ENCODE peak calls at places on chromosome 7, in four cellular contexts. K is K562, D is HCT116, V is HepG2. U is an unnamed sample.

GRCh38 chr7:41872951-41873350 is 170.1 kb upstream of the INHBA start:
- DNase-seq in K (no peak), D (no peak), V (no peak), U (no peak)

GRCh38 chr7:141144921-141145629 is 71.2 kb downstream of the TMEM178B start:
- DNase-seq in K (no peak), D (no peak), V (no peak), U (no peak)

GRCh38 chr7:128422856-128423255 is 13.1 kb upstream of the IMPDH1 start:
- DNase-seq in K (no peak), D (no peak), V (no peak), U (no peak)

GRCh38 chr7:149456770-149457421 is 4.0 kb downstream of the ZNF777 start:
- DNase-seq in K (no peak), D (no peak), V (no peak), U (no peak)

GRCh38 chr7:150935149-150935548 is 43.0 kb downstream of the KCNH2 start:
- DNase-seq in K (no peak), D (no peak), V (no peak), U (no peak)

GRCh38 chr7:74373536-74373935 is 80.2 kb upstream of the GTF2IRD1 start:
- DNase-seq in K (no peak), D (no peak), V (no peak), U (no peak)

GRCh38 chr7:85239114-85239513 is 52.3 kb upstream of the SEMA3D start:
- DNase-seq in K (no peak), D (no peak), V (no peak), U (no peak)

GRCh38 chr7:4820968-4821471 is 40.8 kb downstream of the PAPOLB start:
- DNase-seq in K (no peak), D (no peak), V (no peak), U (no peak)

GRCh38 chr7:909358-910329 is 33.3 kb downstream of the GET4 start:
- DNase-seq in K (no peak), D (no peak), V (no peak), U (no peak)

GRCh38 chr7:99791021-99791420 is 7.0 kb upstream of the CYP3A4 start:
- DNase-seq in K (no peak), D (no peak), V (peak), U (no peak)

GRCh38 chr7:154231732-154232131 is 179.5 kb downstream of the DPP6 start:
- DNase-seq in K (peak), D (no peak), V (no peak), U (no peak)

GRCh38 chr7:47681241-47681810 is 99.4 kb upstream of the TNS3 start:
- DNase-seq in K (no peak), D (no peak), V (no peak), U (no peak)

GRCh38 chr7:69232445-69233376 is 365.6 kb upstream of the AUTS2 start:
- DNase-seq in K (no peak), D (no peak), V (no peak), U (no peak)

GRCh38 chr7:152624218-152624617 is 51.7 kb downstream of the XRCC2 start:
- DNase-seq in K (no peak), D (no peak), V (no peak), U (no peak)

GRCh38 chr7:99365318-99366141 is 9.0 kb upstream of the ARPC1B start:
- DNase-seq in K (peak), D (no peak), V (peak), U (no peak)

GRCh38 chr7:121872831-121873764 is at the start of gene PTPRZ1:
- DNase-seq in K (no peak), D (no peak), V (no peak), U (no peak)

DNA sequence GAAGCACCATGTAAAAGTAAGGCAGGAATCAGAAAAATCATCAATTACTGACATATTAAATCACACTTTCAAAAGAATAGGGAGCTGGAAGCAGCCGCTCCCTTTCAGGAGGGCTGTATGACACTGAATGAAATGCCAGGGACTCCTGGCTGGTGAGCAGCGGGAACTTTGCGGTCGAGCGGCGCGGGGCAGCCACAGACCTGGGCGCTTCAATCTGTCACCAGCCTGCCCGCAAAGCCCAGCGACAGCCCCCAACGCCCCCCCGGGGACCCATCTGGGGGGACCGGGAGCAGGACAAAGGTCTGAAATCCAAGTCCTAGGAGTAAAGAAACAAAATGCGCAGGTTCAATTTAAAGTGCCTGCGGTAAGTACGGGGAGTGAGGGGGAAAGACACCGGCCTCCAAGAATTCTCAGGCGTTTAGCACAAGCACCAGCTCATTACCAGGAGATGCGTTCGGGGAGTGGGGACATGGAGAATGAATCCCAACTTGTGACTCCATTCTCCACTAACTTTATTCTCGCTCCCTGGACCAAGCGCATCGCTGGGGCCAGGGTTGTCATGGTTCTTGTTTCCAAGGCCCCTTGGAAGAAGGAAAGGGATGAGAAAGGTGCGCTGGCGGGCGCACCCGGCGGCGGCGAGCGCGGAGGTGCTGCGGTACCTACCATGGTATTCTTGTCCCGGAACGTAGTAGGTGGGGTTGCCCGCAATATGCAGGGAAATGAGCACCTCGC is 824 bp downstream of the RELN start:
- DNase-seq in K (no peak), D (no peak), V (peak), U (no peak)
- H3K4me3 ChIP-seq in K (peak), D (no peak), V (peak), U (peak)

GRCh38 chr7:142799483-142799882 is 28.7 kb downstream of the PRSS2 start:
- DNase-seq in K (no peak), D (no peak), V (no peak), U (no peak)
- TF ChIP-seq TCF7L2 in K (no peak), D (no peak), V (no peak), U (no peak)

GRCh38 chr7:131574741-131575140 is 18.3 kb upstream of the PODXL start:
- DNase-seq in K (no peak), D (no peak), V (no peak), U (no peak)
- H3K4me3 ChIP-seq in K (no peak), D (no peak), V (no peak), U (no peak)

DNA sequence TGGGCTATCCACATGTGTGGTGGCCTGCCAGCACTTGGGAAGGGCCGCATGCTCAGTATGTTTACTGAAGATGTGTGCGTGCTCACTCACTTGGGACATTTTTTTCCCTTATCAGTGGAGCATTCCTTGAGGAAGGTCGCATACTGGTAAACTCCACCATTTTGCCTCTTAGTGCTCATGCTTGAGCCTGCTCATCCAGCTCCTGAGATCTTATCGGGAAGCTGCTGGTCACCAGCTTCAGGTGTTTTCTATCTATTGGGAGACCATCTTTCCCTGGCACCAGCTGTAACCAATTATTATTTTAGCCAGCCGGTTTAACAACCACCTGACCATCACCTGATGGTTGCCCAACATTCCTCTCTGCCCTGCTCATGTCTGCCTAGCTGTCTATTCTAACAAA is 35.0 kb upstream of the TRIM24 start:
- DNase-seq in K (no peak), D (no peak), V (no peak), U (no peak)
- TF ChIP-seq TCF7L2 in K (no peak), D (no peak), V (no peak), U (no peak)

DNA sequence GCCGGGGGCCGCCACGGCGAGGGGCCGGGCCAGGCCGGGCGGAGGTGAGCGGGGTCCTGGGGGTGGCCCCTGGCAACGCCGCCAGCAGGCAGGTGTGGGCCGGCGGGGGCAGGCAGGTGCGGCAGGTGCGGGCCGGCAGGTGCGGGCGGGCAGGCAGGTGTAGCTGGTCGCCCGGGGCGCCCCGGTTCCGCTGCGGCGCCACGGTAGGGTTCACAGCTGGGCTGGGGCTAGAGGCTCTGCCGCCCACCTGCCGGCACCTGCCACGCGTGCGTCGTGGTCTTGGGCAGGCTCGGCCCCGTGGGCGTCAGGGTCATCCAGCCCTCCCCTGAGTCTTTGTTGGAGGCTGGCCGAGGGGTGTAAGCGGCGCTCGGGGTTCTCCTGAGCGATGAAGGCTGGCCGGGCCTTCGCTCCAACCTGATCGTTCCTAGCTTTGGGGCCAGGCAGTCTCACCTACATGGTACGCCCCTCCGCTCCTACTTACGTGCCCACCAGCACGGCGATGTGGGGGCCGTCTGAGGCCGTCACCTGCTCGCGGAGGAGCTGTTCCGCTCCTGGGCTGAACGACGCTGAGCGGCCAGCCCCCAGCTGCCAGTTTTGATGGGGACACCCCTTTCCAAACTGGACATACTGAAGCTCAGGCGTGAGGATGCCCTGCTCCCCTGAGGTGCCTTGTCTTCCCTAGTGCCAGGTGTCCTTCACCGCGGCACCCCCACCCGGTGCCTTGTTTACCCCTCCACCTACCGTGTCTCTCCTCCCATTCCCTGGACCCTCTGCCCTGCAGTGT is 493 bp downstream of the ZMIZ2 start:
- DNase-seq in K (peak), D (no peak), V (no peak), U (no peak)
- H3K4me3 ChIP-seq in K (peak), D (peak), V (peak), U (peak)

DNA sequence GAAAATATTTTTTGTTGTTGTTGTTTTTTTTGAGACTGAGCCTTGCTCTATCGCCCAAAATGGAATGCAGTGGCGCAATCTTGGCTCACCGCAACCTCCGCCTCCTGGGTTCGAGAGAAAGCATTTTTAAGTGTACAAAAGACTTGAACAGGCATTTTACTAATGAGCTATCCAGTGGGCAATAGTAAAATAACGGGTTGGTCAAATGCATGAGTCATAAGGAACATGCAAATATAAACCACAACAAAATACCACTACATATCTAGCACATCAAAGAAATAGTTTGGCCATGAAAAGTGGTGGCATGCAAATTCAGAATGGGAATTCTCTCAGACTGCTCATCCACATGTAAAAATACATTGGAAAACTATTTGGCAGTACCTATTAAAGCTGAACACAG is 71.7 kb upstream of the TMEM106B start:
- DNase-seq in K (no peak), D (no peak), V (no peak), U (no peak)
- TF ChIP-seq TCF7L2 in K (no peak), D (no peak), V (no peak), U (no peak)

DNA sequence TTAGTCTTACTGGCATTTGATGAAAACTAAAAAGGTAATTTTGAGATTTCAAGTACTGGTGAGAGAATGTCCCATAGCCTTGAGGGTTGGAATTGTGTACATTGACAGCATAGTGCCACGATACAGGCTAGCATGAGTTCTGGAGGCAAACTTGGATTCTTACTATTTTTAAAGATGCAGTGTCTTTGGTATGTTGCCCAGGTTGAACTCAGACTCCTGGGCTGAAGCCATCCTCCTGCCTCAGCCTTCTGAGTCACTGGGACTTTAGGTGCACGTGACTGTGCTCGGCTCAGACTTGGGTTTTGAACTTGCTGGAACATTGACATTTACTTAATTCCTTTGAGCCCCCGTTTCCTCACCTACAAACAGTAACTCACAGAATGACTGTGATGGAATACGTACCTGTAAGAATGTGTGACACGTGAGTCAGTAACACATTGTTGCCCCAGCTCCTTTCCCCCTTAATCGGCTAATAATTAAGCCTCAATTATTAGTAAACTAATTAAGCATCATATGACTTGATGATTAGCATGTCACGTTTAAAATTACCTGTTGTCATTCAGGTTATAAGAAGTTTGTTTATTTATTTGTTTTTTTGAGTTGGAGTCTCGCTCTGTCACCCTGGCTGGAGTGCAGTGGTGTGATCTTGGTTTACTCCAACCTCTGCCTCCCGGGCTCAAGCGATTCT is 10.6 kb downstream of the DNAJB6 start:
- DNase-seq in K (no peak), D (peak), V (no peak), U (no peak)
- H3K4me3 ChIP-seq in K (no peak), D (peak), V (no peak), U (no peak)

GRCh38 chr7:88141953-88142352 is 77.9 kb downstream of the SRI start:
- DNase-seq in K (no peak), D (no peak), V (no peak), U (no peak)

GRCh38 chr7:88141479-88141878 is 78.4 kb downstream of the SRI start:
- DNase-seq in K (no peak), D (no peak), V (no peak), U (no peak)

GRCh38 chr7:88146611-88147010 is 73.2 kb downstream of the SRI start:
- DNase-seq in K (no peak), D (no peak), V (no peak), U (no peak)

GRCh38 chr7:88141025-88141424 is 78.8 kb downstream of the SRI start:
- DNase-seq in K (no peak), D (no peak), V (no peak), U (no peak)
- TF ChIP-seq TCF7L2 in K (no peak), D (no peak), V (no peak), U (no peak)

GRCh38 chr7:39838326-39838725 is 111.7 kb upstream of the CDK13 start:
- DNase-seq in K (no peak), D (peak), V (no peak), U (no peak)

GRCh38 chr7:39829028-39829427 is 121.0 kb upstream of the CDK13 start:
- DNase-seq in K (no peak), D (no peak), V (no peak), U (no peak)

GRCh38 chr7:39827571-39827970 is 122.5 kb upstream of the CDK13 start:
- DNase-seq in K (no peak), D (no peak), V (no peak), U (no peak)

GRCh38 chr7:39832519-39833085 is 117.5 kb upstream of the CDK13 start:
- DNase-seq in K (no peak), D (no peak), V (no peak), U (no peak)
- H3K4me3 ChIP-seq in K (no peak), D (peak), V (no peak), U (no peak)

U was measured in Panc1.